ENCODE peak calls at places on chromosomes 1 and 21, in four cellular contexts. L, A, W and Z are unnamed samples.

GRCh38 chr1:46802081-46802480 is 3.2 kb downstream of the CYP4B1 start:
- DNase-seq in L (peak; percentile 28), A (no peak), W (no peak), Z (no peak)

GRCh38 chr21:42171091-42172053 is 47.6 kb upstream of the ABCG1 start:
- DNase-seq in L (peak; percentile 87), A (no peak), W (peak; percentile 68), Z (peak; percentile 87)

GRCh38 chr1:62689524-62689923 is 1.3 kb upstream of the DOCK7 start:
- DNase-seq in L (no peak), A (no peak), W (no peak), Z (no peak)

GRCh38 chr1:105664495-105664894 is 1392.0 kb upstream of the PRMT6 start:
- DNase-seq in L (no peak), A (no peak), W (no peak), Z (no peak)

GRCh38 chr1:112982853-112983539 is 27.0 kb upstream of the SLC16A1 start:
- DNase-seq in L (no peak), A (no peak), W (no peak), Z (no peak)

GRCh38 chr1:25731626-25732370 is 68.2 kb upstream of the SELENON start:
- DNase-seq in L (no peak), A (no peak), W (no peak), Z (peak; percentile 47)

GRCh38 chr1:160267284-160267991 is 5.1 kb upstream of the DCAF8 start:
- DNase-seq in L (no peak), A (no peak), W (no peak), Z (no peak)

GRCh38 chr1:209675567-209676154 is 449 bp downstream of the G0S2 start:
- DNase-seq in L (no peak), A (no peak), W (peak; percentile 26), Z (peak; percentile 83)

GRCh38 chr1:12272770-12273169 is 42.9 kb downstream of the VPS13D start:
- DNase-seq in L (no peak), A (no peak), W (no peak), Z (no peak)

GRCh38 chr21:44897326-44898010 is 23.2 kb downstream of the ITGB2 start:
- DNase-seq in L (no peak), A (no peak), W (no peak), Z (no peak)